ENCODE peak calls at places on chromosomes 1 and 21, in four cellular contexts. K is IMR-90, S is GM12878, I is K562. W is an unnamed sample.

GRCh38 chr1:41791667-41792484 is 126.8 kb downstream of the HIVEP3 start:
- DNase-seq in K (no peak), S (no peak), I (no peak), W (no peak)

GRCh38 chr1:35443768-35444518 is 113.3 kb downstream of the KIAA0319L start:
- DNase-seq in K (peak; percentile 35), S (no peak), I (peak; percentile 30), W (no peak)

GRCh38 chr1:7508830-7509508 is 262.1 kb upstream of the VAMP3 start:
- DNase-seq in K (peak; percentile 45), S (no peak), I (no peak), W (no peak)

GRCh38 chr1:67261646-67262045 is 46.0 kb upstream of the IL12RB2 start:
- DNase-seq in K (no peak), S (no peak), I (no peak), W (no peak)

GRCh38 chr1:18535391-18536210 is 54.9 kb downstream of the KLHDC7A start:
- DNase-seq in K (no peak), S (no peak), I (no peak), W (no peak)

GRCh38 chr1:16183157-16183556 is 27.3 kb upstream of the EPHA2 start:
- DNase-seq in K (peak; percentile 78), S (no peak), I (no peak), W (no peak)

GRCh38 chr1:191134796-191135195 is 657.1 kb upstream of the BRINP3 start:
- DNase-seq in K (no peak), S (no peak), I (no peak), W (peak; percentile 77)

GRCh38 chr1:41420877-41421276 is 59.6 kb downstream of the FOXO6 start:
- DNase-seq in K (no peak), S (no peak), I (no peak), W (no peak)

GRCh38 chr21:29174607-29175013 is 44.2 kb downstream of the MAP3K7CL start:
- DNase-seq in K (peak; percentile 30), S (no peak), I (no peak), W (peak; percentile 65)

GRCh38 chr1:196271212-196271947 is 336.9 kb downstream of the KCNT2 start:
- DNase-seq in K (no peak), S (no peak), I (no peak), W (no peak)

GRCh38 chr1:155166373-155167165 is 6.5 kb downstream of the KRTCAP2 start:
- DNase-seq in K (no peak), S (no peak), I (peak; percentile 2), W (peak; percentile 86)

GRCh38 chr1:111179968-111180533 is 20.4 kb downstream of the DENND2D start:
- DNase-seq in K (no peak), S (no peak), I (no peak), W (no peak)

GRCh38 chr21:37041706-37042271 is 31.1 kb downstream of the PIGP start:
- DNase-seq in K (no peak), S (no peak), I (no peak), W (no peak)

GRCh38 chr1:31955917-31956736 is 18.0 kb upstream of the PTP4A2 start:
- DNase-seq in K (peak; percentile 100), S (peak; percentile 91), I (peak; percentile 90), W (peak; percentile 97)

GRCh38 chr21:29753216-29753615 is 186.6 kb downstream of the GRIK1 start:
- DNase-seq in K (no peak), S (no peak), I (no peak), W (no peak)

GRCh38 chr1:155984341-155984740 is 6.0 kb upstream of the ARHGEF2 start:
- DNase-seq in K (no peak), S (no peak), I (no peak), W (no peak)

GRCh38 chr1:33086384-33086850 is 5.5 kb downstream of the AZIN2 start:
- DNase-seq in K (peak; percentile 78), S (peak; percentile 5), I (peak; percentile 64), W (peak; percentile 77)

GRCh38 chr1:5312870-5313269 is 658.5 kb downstream of the AJAP1 start:
- DNase-seq in K (no peak), S (no peak), I (no peak), W (no peak)

GRCh38 chr1:172746091-172746949 is 87.4 kb downstream of the FASLG start:
- DNase-seq in K (peak; percentile 99), S (peak; percentile 70), I (peak; percentile 30), W (peak; percentile 90)

GRCh38 chr21:39209334-39209688 is 26.1 kb upstream of the PSMG1 start:
- DNase-seq in K (no peak), S (no peak), I (no peak), W (no peak)

GRCh38 chr1:158117854-158118691 is 62.6 kb upstream of the CD1D start:
- DNase-seq in K (peak; percentile 34), S (no peak), I (peak; percentile 64), W (peak; percentile 52)

GRCh38 chr1:240575976-240576666 is 35.8 kb downstream of the GREM2 start:
- DNase-seq in K (peak; percentile 60), S (peak; percentile 13), I (no peak), W (no peak)

GRCh38 chr1:80533775-80534314 is 1266.9 kb upstream of the ADGRL2 start:
- DNase-seq in K (no peak), S (no peak), I (no peak), W (no peak)

GRCh38 chr1:199489594-199489993 is 537.9 kb upstream of the NR5A2 start:
- DNase-seq in K (no peak), S (no peak), I (no peak), W (no peak)

GRCh38 chr21:31363720-31364119 is 19.7 kb upstream of the TIAM1 start:
- DNase-seq in K (no peak), S (no peak), I (no peak), W (no peak)

GRCh38 chr1:153960206-153960605 is 1.8 kb upstream of the CRTC2 start:
- DNase-seq in K (no peak), S (no peak), I (no peak), W (no peak)

GRCh38 chr1:74343191-74343590 is 108.0 kb downstream of the TNNI3K start:
- DNase-seq in K (peak; percentile 27), S (no peak), I (no peak), W (no peak)

GRCh38 chr1:206666954-206667353 is 17.8 kb upstream of the MAPKAPK2 start:
- DNase-seq in K (no peak), S (no peak), I (no peak), W (no peak)

GRCh38 chr1:206661161-206661820 is 23.4 kb upstream of the MAPKAPK2 start:
- DNase-seq in K (no peak), S (no peak), I (peak; percentile 40), W (no peak)

GRCh38 chr1:206664740-206665139 is 20.0 kb upstream of the MAPKAPK2 start:
- DNase-seq in K (no peak), S (no peak), I (peak; percentile 16), W (no peak)

GRCh38 chr1:206662396-206663092 is 22.2 kb upstream of the MAPKAPK2 start:
- DNase-seq in K (no peak), S (no peak), I (peak; percentile 23), W (no peak)

DNA sequence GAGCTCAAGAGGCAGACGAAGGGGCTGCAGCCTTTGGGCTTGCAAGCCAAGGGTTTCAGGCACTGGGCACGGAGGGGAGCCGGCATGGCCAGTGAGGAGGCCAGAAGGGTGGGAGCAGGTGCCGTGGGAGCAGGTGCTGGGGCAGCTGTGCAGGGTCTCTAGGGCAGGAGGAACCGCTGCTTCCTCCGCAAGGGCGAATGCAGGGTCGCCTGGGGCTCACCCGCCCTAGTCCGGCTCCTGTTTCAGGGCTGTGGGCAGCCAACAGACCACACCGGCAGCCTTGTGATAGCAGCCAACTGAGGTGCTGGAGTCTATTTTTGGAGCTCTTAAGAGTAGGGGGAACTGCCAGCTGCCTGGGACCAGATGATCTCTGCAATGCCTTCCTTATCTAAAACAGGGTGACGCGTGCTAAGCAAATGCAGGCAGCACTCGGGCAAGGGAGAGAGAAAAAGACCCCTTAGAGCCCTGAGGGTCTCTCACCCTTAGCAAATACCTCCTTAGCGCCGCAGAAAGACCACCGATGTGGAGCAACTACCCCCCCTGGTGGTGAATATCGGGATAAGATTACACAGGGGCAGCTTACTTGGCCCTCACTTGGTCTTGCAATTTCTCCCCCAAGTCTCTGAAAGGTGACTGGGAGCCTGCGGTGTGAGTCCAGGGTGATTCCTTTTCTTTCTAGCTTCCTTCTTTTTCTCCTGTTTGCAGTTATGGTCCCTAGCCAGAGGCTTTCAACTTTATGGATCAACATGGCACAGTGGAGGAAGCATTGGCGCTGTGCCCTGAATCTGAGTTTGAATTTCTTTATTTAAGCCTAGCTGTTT is 20.7 kb upstream of the MAPKAPK2 start:
- DNase-seq in K (peak; percentile 66), S (no peak), I (peak; percentile 85), W (peak; percentile 76)
- H3K4me3 ChIP-seq in K (no peak overlapping the region), S (peak overlapping the region; percentile 44), I (peak overlapping the region; percentile 7), W (no peak overlapping the region)

GRCh38 chr1:87598429-87598828 is 269.7 kb downstream of the LMO4 start:
- DNase-seq in K (no peak), S (no peak), I (no peak), W (no peak)

GRCh38 chr1:87595384-87595781 is 266.7 kb downstream of the LMO4 start:
- DNase-seq in K (no peak), S (no peak), I (no peak), W (no peak)

GRCh38 chr1:87603636-87604035 is 275.0 kb downstream of the LMO4 start:
- DNase-seq in K (no peak), S (no peak), I (no peak), W (no peak)

GRCh38 chr1:87600070-87600469 is 271.4 kb downstream of the LMO4 start:
- DNase-seq in K (no peak), S (no peak), I (no peak), W (no peak)

GRCh38 chr1:87600848-87601247 is 272.2 kb downstream of the LMO4 start:
- DNase-seq in K (peak; percentile 34), S (no peak), I (no peak), W (no peak)
- TF ChIP-seq FOS in K (peak; percentile 66), S (no peak), I (no peak), W (no peak)

DNA sequence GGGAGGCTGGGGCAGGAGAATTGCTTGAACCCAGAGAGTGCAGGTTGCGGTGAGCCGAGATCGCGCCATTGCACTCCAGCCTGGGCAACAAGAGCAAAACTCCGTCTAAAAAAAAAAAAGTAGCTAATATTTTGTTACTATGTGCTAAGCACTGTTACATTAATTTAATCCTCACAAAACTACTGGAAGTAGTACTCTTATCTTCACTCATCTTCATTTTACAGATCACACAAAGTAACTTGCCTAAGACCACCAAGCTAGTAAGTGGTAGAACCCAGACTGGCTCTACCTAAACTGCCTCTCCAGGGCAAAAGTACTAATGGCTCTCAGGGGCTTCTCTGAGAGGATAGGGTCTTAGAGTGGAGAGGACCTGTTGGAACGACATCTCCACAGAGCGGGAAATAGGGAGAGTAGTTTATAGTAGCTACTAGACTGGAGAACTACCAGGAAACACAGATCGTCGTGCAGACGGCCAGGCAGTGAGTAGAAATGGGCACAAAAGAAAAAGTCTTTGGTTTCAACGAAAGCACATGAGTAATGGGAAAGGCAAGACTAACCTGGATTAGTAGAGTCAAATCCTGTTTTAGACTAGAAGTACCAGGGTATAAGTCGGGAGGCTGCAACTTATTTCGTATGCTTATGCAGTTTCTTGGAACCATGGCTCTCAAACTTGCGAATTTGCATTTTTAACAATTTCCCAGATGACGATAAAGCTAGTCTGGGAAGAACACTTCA is 1.4 kb downstream of the CLCC1 start:
- DNase-seq in K (no peak), S (no peak), I (no peak), W (no peak)
- H3K4me3 ChIP-seq in K (peak overlapping the region; percentile 100), S (peak overlapping the region; percentile 78), I (peak overlapping the region; percentile 65), W (no peak overlapping the region)

GRCh38 chr1:225850370-225850769 is 31.8 kb downstream of the TMEM63A start:
- DNase-seq in K (no peak), S (no peak), I (no peak), W (no peak)

GRCh38 chr1:225852413-225853119 is 29.6 kb downstream of the TMEM63A start:
- DNase-seq in K (no peak), S (no peak), I (no peak), W (no peak)

GRCh38 chr1:225853441-225853840 is 28.7 kb downstream of the TMEM63A start:
- DNase-seq in K (no peak), S (no peak), I (no peak), W (no peak)

GRCh38 chr1:225849905-225850304 is 32.3 kb downstream of the TMEM63A start:
- DNase-seq in K (no peak), S (no peak), I (peak; percentile 60), W (no peak)

GRCh38 chr1:225851810-225852209 is 30.4 kb downstream of the TMEM63A start:
- DNase-seq in K (no peak), S (peak; percentile 76), I (no peak), W (no peak)
- TF ChIP-seq FOS in K (no peak), S (no peak), I (no peak), W (no peak)

W was measured in endothelial cell of umbilical vein.